ENCODE peak calls at places on chromosomes 6 and 20, in six cellular contexts. U is heart left ventricle; M is CD8-positive, alpha-beta T cell; E is CD8-positive, alpha-beta memory T cell; K is GM23338; P is ovary. G is an unnamed sample. For H3K36me3 and H3K27me3, the result is how much of the 10 kb centered on the place peaks cover.

GRCh38 chr6:16174368-16175078 is 45.6 kb downstream of the MYLIP start:
- DNase-seq in U (no peak), M (no peak), E (no peak), K (no peak), P (no peak), G (peak)

GRCh38 chr6:108622601-108623335 is 62.1 kb downstream of the FOXO3 start:
- DNase-seq in U (no peak), M (no peak), E (no peak), K (no peak), P (no peak), G (no peak)

GRCh38 chr6:25486580-25486979 is 165.4 kb upstream of the SCGN start:
- DNase-seq in U (no peak), M (no peak), E (no peak), K (no peak), P (no peak), G (no peak)

GRCh38 chr6:125787791-125788190 is 3.0 kb upstream of the NCOA7 start:
- DNase-seq in U (no peak), M (no peak), E (no peak), K (no peak), P (peak), G (no peak)

GRCh38 chr20:50632236-50632635 is 59.1 kb downstream of the RIPOR3 start:
- DNase-seq in U (no peak), M (no peak), E (no peak), K (no peak), P (no peak), G (no peak)

GRCh38 chr20:38231786-38232130 is 28.8 kb downstream of the KIAA1755 start:
- DNase-seq in U (peak), M (no peak), E (no peak), K (no peak), P (no peak), G (no peak)

GRCh38 chr20:14634666-14635065 is 297.3 kb upstream of the FLRT3 start:
- DNase-seq in U (no peak), M (no peak), E (no peak), K (no peak), P (no peak), G (no peak)

GRCh38 chr20:32621071-32621913 is 36.2 kb upstream of the NOL4L start:
- DNase-seq in U (no peak), M (no peak), E (no peak), K (no peak), P (no peak), G (peak)

GRCh38 chr6:147554281-147554680 is 45.8 kb downstream of the SAMD5 start:
- DNase-seq in U (no peak), M (no peak), E (no peak), K (no peak), P (no peak), G (no peak)

GRCh38 chr20:35742741-35743523 is 872 bp upstream of the RBM39 start:
- DNase-seq in U (no peak), M (no peak), E (peak), K (peak), P (no peak), G (no peak)

GRCh38 chr6:115360602-115361325 is 699.9 kb downstream of the FRK start:
- DNase-seq in U (no peak), M (no peak), E (no peak), K (no peak), P (no peak), G (no peak)

GRCh38 chr6:84798257-84798656 is 33.9 kb upstream of the TBX18 start:
- DNase-seq in U (no peak), M (no peak), E (no peak), K (no peak), P (no peak), G (no peak)

GRCh38 chr6:80235647-80236046 is 129.2 kb downstream of the BCKDHB start:
- DNase-seq in U (no peak), M (no peak), E (no peak), K (no peak), P (no peak), G (no peak)

GRCh38 chr20:46130534-46130933 is 12.4 kb downstream of the CD40 start:
- DNase-seq in U (no peak), M (no peak), E (no peak), K (no peak), P (no peak), G (no peak)

GRCh38 chr6:153976921-153977693 is 61.9 kb upstream of the OPRM1 start:
- DNase-seq in U (no peak), M (no peak), E (no peak), K (no peak), P (no peak), G (no peak)

GRCh38 chr6:157107571-157107914 is 215.8 kb downstream of the TMEM242 start:
- DNase-seq in U (no peak), M (no peak), E (no peak), K (no peak), P (no peak), G (no peak)

GRCh38 chr20:44856847-44857448 is 28.6 kb upstream of the YWHAB start:
- DNase-seq in U (no peak), M (no peak), E (no peak), K (no peak), P (no peak), G (no peak)

GRCh38 chr6:143745160-143746133 is 67.7 kb downstream of the PHACTR2 start:
- DNase-seq in U (no peak), M (no peak), E (no peak), K (peak), P (peak), G (no peak)

GRCh38 chr20:24503352-24503931 is 34.0 kb downstream of the SYNDIG1 start:
- DNase-seq in U (peak), M (no peak), E (no peak), K (no peak), P (no peak), G (no peak)

GRCh38 chr6:99606670-99607415 is at the start of gene PRDM13:
- DNase-seq in U (no peak), M (no peak), E (no peak), K (peak), P (no peak), G (peak)

GRCh38 chr6:39835856-39836442 is 43.8 kb downstream of the DAAM2 start:
- DNase-seq in U (no peak), M (no peak), E (no peak), K (peak), P (no peak), G (no peak)

GRCh38 chr6:7646394-7646793 is 56.4 kb downstream of the SNRNP48 start:
- DNase-seq in U (no peak), M (no peak), E (no peak), K (no peak), P (no peak), G (no peak)

GRCh38 chr6:21996425-21997207 is 300.2 kb downstream of the PRL start:
- DNase-seq in U (no peak), M (no peak), E (no peak), K (no peak), P (no peak), G (no peak)

GRCh38 chr6:47749726-47750125 is 32.1 kb upstream of the OPN5 start:
- DNase-seq in U (no peak), M (no peak), E (no peak), K (no peak), P (no peak), G (no peak)

GRCh38 chr6:139764498-139764986 is 390.1 kb upstream of the CITED2 start:
- DNase-seq in U (peak), M (no peak), E (no peak), K (no peak), P (no peak), G (no peak)

GRCh38 chr20:45340236-45340847 is 7.9 kb downstream of the SDC4 start:
- DNase-seq in U (no peak), M (no peak), E (no peak), K (no peak), P (no peak), G (no peak)

GRCh38 chr6:113719056-113719455 is 138.1 kb upstream of the MARCKS start:
- DNase-seq in U (no peak), M (no peak), E (no peak), K (no peak), P (no peak), G (no peak)

GRCh38 chr20:56391596-56392281 is at the start of gene AURKA:
- DNase-seq in U (no peak), M (no peak), E (no peak), K (peak), P (no peak), G (no peak)

GRCh38 chr20:56393133-56393472 is 658 bp downstream of the CSTF1 start:
- DNase-seq in U (no peak), M (no peak), E (peak), K (no peak), P (no peak), G (peak)

GRCh38 chr20:56389807-56390206 is 2.2 kb downstream of the AURKA start:
- DNase-seq in U (no peak), M (no peak), E (no peak), K (no peak), P (no peak), G (no peak)

GRCh38 chr20:56392282-56393132 is at the start of gene CSTF1:
- DNase-seq in U (peak), M (peak), E (peak), K (peak), P (peak), G (peak)

DNA sequence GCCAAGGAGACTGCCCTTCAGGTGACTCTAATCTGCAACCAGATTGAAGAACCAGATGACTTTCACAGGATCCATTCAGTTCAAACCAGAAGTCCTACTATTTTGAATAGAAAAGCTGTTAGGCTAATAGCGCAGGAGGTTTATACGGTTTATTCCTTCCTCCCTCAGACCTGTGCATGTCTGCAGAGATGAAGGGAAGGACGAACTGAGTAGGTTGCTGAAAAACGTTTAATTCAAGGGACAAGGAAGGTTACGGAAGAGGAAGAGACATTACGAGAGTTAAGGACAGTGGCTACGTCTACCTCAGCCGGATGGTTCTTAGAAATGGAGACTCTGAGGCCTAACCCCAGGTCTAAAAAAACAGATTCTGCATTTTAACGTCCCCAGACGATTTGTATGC is 978 bp downstream of the AURKA start:
- DNase-seq in U (no peak), M (no peak), E (no peak), K (no peak), P (no peak), G (no peak)
- H3K4me3 ChIP-seq in U (peak), M (peak), E (peak), K (peak), P (peak), G (peak)

GRCh38 chr20:43185901-43186300 is 3.8 kb downstream of the PTPRT start:
- DNase-seq in U (no peak), M (no peak), E (no peak), K (no peak), P (no peak), G (no peak)
- H3K36me3 ChIP-seq in U (under half), M (under half), E (under half), K (under half), P (under half), G (under half)

GRCh38 chr6:41640436-41640835 is 2.2 kb downstream of the MDFI start:
- DNase-seq in U (no peak), M (no peak), E (no peak), K (no peak), P (no peak), G (peak)
- H3K27me3 ChIP-seq in U (under half), M (under half), E (under half), K (half or more), P (under half), G (under half)

GRCh38 chr6:12296255-12296573 is 6.1 kb downstream of the EDN1 start:
- DNase-seq in U (no peak), M (no peak), E (no peak), K (no peak), P (no peak), G (no peak)
- H3K4me3 ChIP-seq in U (no peak), M (no peak), E (no peak), K (no peak), P (no peak), G (no peak)

GRCh38 chr20:54698373-54698772 is 223.0 kb downstream of the DOK5 start:
- DNase-seq in U (no peak), M (no peak), E (no peak), K (no peak), P (no peak), G (no peak)

GRCh38 chr20:54691335-54691734 is 215.9 kb downstream of the DOK5 start:
- DNase-seq in U (no peak), M (no peak), E (no peak), K (no peak), P (no peak), G (no peak)

GRCh38 chr20:54690323-54690722 is 214.9 kb downstream of the DOK5 start:
- DNase-seq in U (no peak), M (no peak), E (no peak), K (no peak), P (no peak), G (no peak)

GRCh38 chr20:54692168-54692887 is 216.9 kb downstream of the DOK5 start:
- DNase-seq in U (no peak), M (no peak), E (no peak), K (no peak), P (no peak), G (no peak)

GRCh38 chr20:54694516-54694915 is 219.1 kb downstream of the DOK5 start:
- DNase-seq in U (no peak), M (no peak), E (no peak), K (no peak), P (no peak), G (no peak)
- H3K36me3 ChIP-seq in U (under half), M (under half), E (under half), K (under half), P (under half), G (under half)

GRCh38 chr20:54028276-54029011 is 42.0 kb downstream of the BCAS1 start:
- DNase-seq in U (no peak), M (no peak), E (no peak), K (no peak), P (no peak), G (no peak)
- H3K27me3 ChIP-seq in U (under half), M (under half), E (under half), K (under half), P (under half), G (under half)

DNA sequence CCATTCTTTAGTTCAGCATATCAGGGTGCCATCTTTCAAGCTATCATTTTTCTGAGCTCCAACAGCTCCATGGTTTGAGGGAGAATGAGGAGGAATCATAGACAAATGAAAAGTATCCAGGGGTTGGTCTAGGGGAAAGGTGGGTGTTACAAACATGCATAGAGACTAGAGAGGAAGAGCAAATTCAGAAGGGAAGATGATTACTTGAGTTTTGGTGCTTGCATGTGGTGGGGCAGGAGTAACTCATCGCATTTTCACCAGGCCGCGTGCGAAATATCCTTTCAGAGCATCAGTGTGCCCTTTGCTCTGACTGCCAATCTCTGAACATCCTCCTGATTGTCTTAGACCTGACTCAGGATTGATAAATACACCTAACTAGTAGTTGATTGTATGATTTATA is 7.7 kb upstream of the BICRAL start:
- DNase-seq in U (no peak), M (no peak), E (peak), K (no peak), P (no peak), G (peak)
- H3K4me3 ChIP-seq in U (peak), M (no peak), E (peak), K (no peak), P (no peak), G (no peak)

GRCh38 chr20:41110930-41111577 is 26.3 kb upstream of the PLCG1 start:
- DNase-seq in U (no peak), M (no peak), E (no peak), K (no peak), P (no peak), G (no peak)
- H3K36me3 ChIP-seq in U (under half), M (half or more), E (half or more), K (under half), P (under half), G (under half)

GRCh38 chr6:3231213-3232016 is 4.0 kb upstream of the TUBB2B start:
- DNase-seq in U (peak), M (no peak), E (peak), K (peak), P (peak), G (peak)
- H3K27me3 ChIP-seq in U (under half), M (half or more), E (half or more), K (under half), P (under half), G (under half)

DNA sequence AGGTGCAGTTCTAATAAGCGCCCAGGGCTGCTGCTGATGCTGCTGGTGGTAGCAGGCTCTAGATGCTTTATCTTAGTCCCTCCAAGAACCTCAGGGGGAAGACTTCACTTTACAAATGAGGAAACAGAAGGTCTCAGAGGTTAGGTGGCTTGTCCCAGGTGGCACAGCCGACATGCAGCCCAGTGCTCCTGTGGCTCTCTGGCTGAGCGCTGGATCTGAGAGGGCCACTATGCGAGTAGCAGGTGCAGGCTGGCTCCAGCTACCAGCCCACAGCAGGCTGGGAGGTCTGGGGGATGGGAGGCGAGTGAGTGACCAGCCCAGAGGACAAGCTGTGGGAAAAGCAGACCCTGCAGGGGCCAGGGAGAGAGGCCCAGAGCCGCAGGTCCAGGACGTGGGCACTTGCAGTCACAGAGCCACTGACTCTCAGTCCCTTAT is 90.9 kb downstream of the PRND start:
- DNase-seq in U (no peak), M (no peak), E (peak), K (no peak), P (no peak), G (no peak)
- H3K4me3 ChIP-seq in U (peak), M (peak), E (peak), K (no peak), P (no peak), G (no peak)